ENCODE peak calls at places on chromosomes 7 and 10, in four cellular contexts. U is K562, R is GM12878, T is HepG2. V is an unnamed sample.

GRCh38 chr7:108313086-108313485 is 143.2 kb downstream of the NRCAM start:
- DNase-seq in U (no peak), R (no peak), T (no peak), V (peak; percentile 56)

GRCh38 chr10:123143162-123143824 is 4.6 kb upstream of the HMX2 start:
- DNase-seq in U (no peak), R (no peak), T (no peak), V (no peak)

GRCh38 chr10:133158756-133159610 is 1.0 kb upstream of the KNDC1 start:
- DNase-seq in U (peak; percentile 46), R (no peak), T (no peak), V (no peak)

GRCh38 chr10:89670926-89671325 is 25.9 kb upstream of the PANK1 start:
- DNase-seq in U (no peak), R (no peak), T (no peak), V (no peak)

GRCh38 chr10:44476421-44476820 is 91.5 kb upstream of the CXCL12 start:
- DNase-seq in U (no peak), R (no peak), T (no peak), V (no peak)

GRCh38 chr7:23539494-23539907 is 7.7 kb upstream of the TRA2A start:
- DNase-seq in U (no peak), R (peak; percentile 62), T (no peak), V (no peak)

GRCh38 chr10:35783305-35783838 is 141.3 kb upstream of the FZD8 start:
- DNase-seq in U (no peak), R (no peak), T (no peak), V (no peak)

GRCh38 chr7:149562602-149563001 is 65.0 kb upstream of the ZNF746 start:
- DNase-seq in U (no peak), R (no peak), T (no peak), V (no peak)

GRCh38 chr7:68063171-68063570 is 1066.5 kb downstream of the TYW1 start:
- DNase-seq in U (peak; percentile 27), R (no peak), T (no peak), V (no peak)

GRCh38 chr10:25501912-25502311 is 327.1 kb downstream of the GPR158 start:
- DNase-seq in U (no peak), R (no peak), T (no peak), V (no peak)

GRCh38 chr10:5147255-5147980 is 37.5 kb downstream of the AKR1C8 start:
- DNase-seq in U (no peak), R (no peak), T (peak; percentile 99), V (no peak)

GRCh38 chr7:28178537-28178936 is 2.1 kb downstream of the JAZF1 start:
- DNase-seq in U (no peak), R (no peak), T (no peak), V (no peak)

GRCh38 chr10:95792874-95793285 is 36.9 kb downstream of the ENTPD1 start:
- DNase-seq in U (no peak), R (peak; percentile 77), T (no peak), V (peak; percentile 89)

GRCh38 chr7:79531905-79532304 is 78.4 kb upstream of the MAGI2 start:
- DNase-seq in U (no peak), R (no peak), T (no peak), V (no peak)

GRCh38 chr10:4082851-4083250 is 297.8 kb upstream of the KLF6 start:
- DNase-seq in U (no peak), R (no peak), T (no peak), V (peak; percentile 63)

GRCh38 chr10:32244421-32245207 is 102.3 kb downstream of the EPC1 start:
- DNase-seq in U (no peak), R (no peak), T (no peak), V (no peak)

GRCh38 chr7:24576171-24577052 is 3.2 kb downstream of the PALS2 start:
- DNase-seq in U (peak; percentile 63), R (peak; percentile 64), T (peak; percentile 56), V (peak; percentile 73)

GRCh38 chr7:129950191-129950940 is 2.4 kb downstream of the UBE2H start:
- DNase-seq in U (no peak), R (peak; percentile 60), T (no peak), V (peak; percentile 52)

GRCh38 chr10:73225518-73225917 is 21.5 kb downstream of the DNAJC9 start:
- DNase-seq in U (no peak), R (no peak), T (no peak), V (no peak)

GRCh38 chr7:22469371-22470143 is 30.4 kb downstream of the STEAP1B start:
- DNase-seq in U (no peak), R (no peak), T (no peak), V (no peak)

GRCh38 chr10:18651324-18652007 is at the start of gene NSUN6:
- DNase-seq in U (peak; percentile 88), R (peak; percentile 56), T (peak; percentile 82), V (peak; percentile 84)

GRCh38 chr7:2030475-2031456 is 202.0 kb downstream of the MAD1L1 start:
- DNase-seq in U (no peak), R (no peak), T (no peak), V (no peak)

GRCh38 chr10:124238367-124238766 is 145.0 kb upstream of the CHST15 start:
- DNase-seq in U (no peak), R (no peak), T (no peak), V (no peak)
- H3K36me3 ChIP-seq in U (no peaks in the 10 kb centered on the region), R (no peaks in the 10 kb centered on the region), T (no peaks in the 10 kb centered on the region), V (no peaks in the 10 kb centered on the region)

DNA sequence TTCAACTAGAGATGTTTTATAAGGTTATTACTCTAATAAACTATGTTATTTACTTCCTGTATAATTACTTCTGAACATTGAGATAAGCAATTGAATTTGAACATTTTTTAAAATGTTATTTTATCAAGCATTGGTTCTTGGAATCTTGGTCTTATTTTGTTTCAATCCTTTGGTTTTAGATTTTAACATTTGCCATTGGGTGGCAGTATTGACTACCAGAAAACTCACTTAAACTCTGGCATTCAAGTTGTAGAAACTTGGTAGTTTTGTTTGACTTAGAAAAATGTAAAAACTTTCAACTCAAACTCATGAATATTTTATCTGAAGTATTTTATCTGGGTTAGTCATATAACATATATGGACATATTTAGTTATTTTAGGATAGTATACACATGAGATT is 48.1 kb downstream of the ATRNL1 start:
- DNase-seq in U (no peak), R (no peak), T (no peak), V (peak; percentile 13)
- TF ChIP-seq MYC in U (no peak), R (no peak), T (no peak), V (no peak)

DNA sequence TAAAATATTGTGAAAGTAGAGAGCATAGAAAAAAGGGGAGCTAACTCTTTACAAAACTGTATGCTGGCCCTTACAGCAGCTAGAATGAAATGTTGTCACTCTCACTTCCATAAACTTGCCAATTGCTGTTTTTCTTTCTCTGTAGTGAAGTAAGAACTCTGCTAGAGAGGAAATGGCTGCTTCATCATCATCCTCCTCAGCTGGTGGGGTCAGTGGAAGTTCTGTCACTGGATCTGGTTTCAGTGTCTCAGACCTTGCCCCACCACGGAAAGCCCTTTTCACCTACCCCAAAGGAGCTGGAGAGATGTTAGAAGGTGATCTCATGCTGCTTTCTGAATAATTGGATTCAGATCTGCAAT is 7.6 kb upstream of the ASCC1 start:
- DNase-seq in U (no peak), R (no peak), T (no peak), V (peak; percentile 59)
- H3K36me3 ChIP-seq in U (peaks cover 38% of the 10 kb centered on the region), R (peaks cover 1% of the 10 kb centered on the region), T (peaks cover 12% of the 10 kb centered on the region), V (no peaks in the 10 kb centered on the region)

DNA sequence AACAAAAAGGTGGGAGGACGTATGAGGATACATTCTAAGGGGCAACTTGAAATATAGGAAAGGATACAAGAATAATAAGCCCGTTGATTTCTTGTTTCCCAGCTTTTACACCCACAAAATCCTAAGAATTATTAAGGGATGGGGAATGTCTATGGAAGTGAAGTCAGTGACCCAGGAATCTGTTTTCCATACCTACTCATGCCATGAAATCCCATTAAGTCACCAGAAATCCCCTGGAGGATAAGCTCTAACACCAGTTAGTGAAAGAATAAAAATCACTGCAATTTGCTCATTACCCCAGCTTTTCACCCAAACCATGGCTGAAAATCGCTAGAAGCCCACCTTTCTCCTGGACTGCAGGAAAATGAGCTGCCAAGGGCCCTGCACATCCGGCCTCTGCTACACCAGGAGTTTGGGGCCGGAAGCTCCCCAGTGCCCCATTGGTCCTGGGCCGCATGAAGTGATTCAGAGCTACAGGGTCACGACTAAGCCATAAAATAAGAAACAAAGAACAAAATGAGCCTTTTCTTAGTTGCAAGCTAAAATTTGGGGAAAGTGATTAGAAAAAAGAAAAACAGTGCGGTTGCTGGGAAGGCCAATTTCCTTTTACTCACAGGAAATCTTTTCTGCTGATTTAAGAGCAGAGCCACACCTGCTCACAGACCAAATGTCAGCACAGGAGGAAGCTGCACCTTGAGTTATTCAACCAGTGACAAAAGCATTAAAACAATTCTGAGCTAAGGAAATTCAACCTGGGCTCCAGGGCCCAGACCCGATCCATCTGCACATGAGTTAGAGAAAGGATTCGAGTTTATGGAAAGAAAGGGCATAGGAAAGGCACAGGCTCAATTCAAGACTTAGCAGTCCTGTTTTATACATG is 40.3 kb downstream of the HIPK2 start:
- DNase-seq in U (no peak), R (no peak), T (no peak), V (peak; percentile 48)
- TF ChIP-seq MYC in U (no peak), R (no peak), T (no peak), V (no peak)

GRCh38 chr10:79150444-79150754 is 81.6 kb downstream of the ZMIZ1 start:
- DNase-seq in U (no peak), R (no peak), T (no peak), V (no peak)

GRCh38 chr10:79149345-79149661 is 80.5 kb downstream of the ZMIZ1 start:
- DNase-seq in U (no peak), R (no peak), T (no peak), V (no peak)

GRCh38 chr10:79148452-79149344 is 79.9 kb downstream of the ZMIZ1 start:
- DNase-seq in U (peak; percentile 88), R (no peak), T (no peak), V (peak; percentile 80)

GRCh38 chr10:79147796-79148451 is 79.2 kb downstream of the ZMIZ1 start:
- DNase-seq in U (no peak), R (no peak), T (no peak), V (no peak)

DNA sequence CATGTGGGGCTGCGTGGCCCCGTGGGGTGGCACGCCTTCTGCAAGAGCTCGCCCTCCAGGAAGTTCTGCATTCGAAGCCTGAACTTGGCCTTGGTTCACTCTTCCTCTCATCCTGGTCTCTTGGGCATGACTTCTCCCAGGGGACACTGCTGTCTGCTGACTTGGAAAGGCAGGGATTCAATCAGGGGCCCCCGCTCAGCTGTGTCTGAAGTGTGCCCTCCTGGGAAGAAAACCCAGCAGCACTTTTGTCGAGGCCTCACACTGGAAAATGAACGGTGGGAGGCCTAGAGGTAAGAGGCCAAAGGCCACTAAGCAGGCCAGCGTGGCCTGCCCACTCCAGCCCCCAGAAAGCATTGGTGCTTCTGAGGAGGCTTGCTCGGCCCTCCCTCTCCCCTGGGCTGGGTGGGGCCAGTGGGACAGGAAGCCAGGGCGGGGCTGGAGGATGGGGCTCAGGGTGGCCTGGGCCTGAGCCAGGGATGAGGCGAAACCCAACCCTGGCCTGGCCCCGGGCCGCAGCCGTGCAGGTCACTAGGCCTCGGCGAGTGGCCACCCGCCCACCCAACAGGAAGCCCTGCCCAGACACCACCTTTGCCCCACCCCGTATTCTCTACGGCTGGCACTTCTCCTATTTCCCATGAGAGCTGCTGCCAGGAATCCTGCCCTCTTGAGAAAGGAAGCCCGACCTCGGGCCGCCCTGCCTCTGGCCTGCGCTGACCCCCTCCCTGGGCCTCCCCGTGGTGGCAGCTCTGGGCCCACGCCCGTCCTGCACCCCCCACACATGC is 81.1 kb downstream of the ZMIZ1 start:
- DNase-seq in U (peak; percentile 96), R (no peak), T (no peak), V (no peak)
- H3K36me3 ChIP-seq in U (peaks cover 15% of the 10 kb centered on the region), R (no peaks in the 10 kb centered on the region), T (peaks cover 62% of the 10 kb centered on the region), V (no peaks in the 10 kb centered on the region)